ENCODE peak calls at places on chromosomes 6 and 20, in four cellular contexts. X is PC-3, Q is fibroblast of mammary gland, K is heart right ventricle. P is an unnamed sample.

GRCh38 chr20:61742097-61742805 is 323.4 kb downstream of the TAF4 start:
- DNase-seq in X (no peak), Q (no peak), K (no peak), P (no peak)

GRCh38 chr20:29687438-29687837 is 1570.0 kb upstream of the DEFB115 start:
- DNase-seq in K (no peak), Q (no peak), X (no peak), P (no peak)

GRCh38 chr6:30844118-30844535 is 40.2 kb upstream of the DDR1 start:
- DNase-seq in Q (no peak), K (no peak), X (no peak), P (no peak)

GRCh38 chr6:25449774-25450173 is 170.6 kb downstream of the CARMIL1 start:
- DNase-seq in Q (no peak), X (no peak), K (no peak), P (no peak)

GRCh38 chr20:53513489-53514298 is 79.9 kb downstream of the ZNF217 start:
- DNase-seq in Q (no peak), X (no peak), K (no peak), P (no peak)

GRCh38 chr20:31811796-31812728 is 7.1 kb upstream of the MYLK2 start:
- DNase-seq in X (no peak), Q (peak), K (no peak), P (peak)

GRCh38 chr6:106084106-106084963 is 1.8 kb upstream of the PRDM1 start:
- DNase-seq in Q (peak), X (peak), K (peak), P (peak)

GRCh38 chr20:61710108-61710507 is 355.6 kb downstream of the TAF4 start:
- DNase-seq in X (no peak), Q (no peak), K (no peak), P (no peak)

GRCh38 chr20:16747291-16747811 is 807 bp upstream of the OTOR start:
- DNase-seq in Q (no peak), X (peak), K (no peak), P (no peak)

GRCh38 chr6:116251568-116252384 is 2.1 kb downstream of the TSPYL4 start:
- DNase-seq in K (no peak), Q (peak), X (no peak), P (no peak)

GRCh38 chr6:27136978-27137814 is 110.3 kb upstream of the PRSS16 start:
- DNase-seq in Q (no peak), X (no peak), K (no peak), P (no peak)
- H3K4me3 ChIP-seq in Q (no peak), X (no peak), K (no peak), P (no peak)

GRCh38 chr6:148760143-148760505 is 13.3 kb downstream of the UST start:
- DNase-seq in X (no peak), K (no peak), Q (no peak), P (no peak)

GRCh38 chr6:148760568-148761531 is 14.0 kb downstream of the UST start:
- DNase-seq in X (no peak), Q (peak), K (peak), P (peak)

GRCh38 chr6:148757944-148758343 is 11.1 kb downstream of the UST start:
- DNase-seq in Q (no peak), K (no peak), X (no peak), P (no peak)

GRCh38 chr6:148758492-148758891 is 11.7 kb downstream of the UST start:
- DNase-seq in Q (peak), K (peak), X (no peak), P (no peak)

GRCh38 chr6:148761532-148761951 is 14.7 kb downstream of the UST start:
- DNase-seq in K (peak), Q (peak), X (no peak), P (no peak)
- H3K4me3 ChIP-seq in K (peak), Q (no peak), X (no peak), P (peak)

DNA sequence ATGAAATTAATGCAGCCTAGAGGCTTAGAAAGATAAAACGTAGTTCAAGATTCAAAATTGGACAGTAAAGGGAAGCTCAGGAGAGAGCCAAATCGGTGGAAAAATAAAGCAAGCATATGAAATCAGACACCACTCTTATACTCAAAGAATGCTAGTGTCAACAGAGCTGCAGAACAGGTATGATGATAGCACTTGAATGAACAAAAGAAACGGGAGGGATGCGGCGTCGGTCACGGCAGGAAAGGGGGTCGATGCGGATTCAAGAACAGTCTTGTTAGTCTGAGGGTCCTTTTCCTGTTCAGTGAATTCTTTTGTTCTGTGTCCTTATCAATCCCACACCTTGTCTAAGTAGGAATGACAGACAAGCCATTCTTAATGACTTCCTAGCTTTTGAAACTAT is 114.4 kb downstream of the FOXC1 start:
- DNase-seq in X (peak), Q (no peak), K (no peak), P (no peak)
- H3K4me3 ChIP-seq in X (peak), Q (no peak), K (no peak), P (no peak)

GRCh38 chr20:49984426-49985153 is 1.8 kb downstream of the SNAI1 start:
- DNase-seq in Q (no peak), X (no peak), K (no peak), P (no peak)
- H3K4me3 ChIP-seq in Q (peak), X (no peak), K (peak), P (peak)

GRCh38 chr20:1376007-1376406 is 16.8 kb downstream of the FKBP1A start:
- DNase-seq in Q (no peak), X (no peak), K (no peak), P (no peak)

GRCh38 chr20:1377984-1378742 is 14.7 kb downstream of the FKBP1A start:
- DNase-seq in Q (peak), K (no peak), X (peak), P (no peak)

GRCh38 chr20:1377341-1377871 is 15.4 kb downstream of the FKBP1A start:
- DNase-seq in X (peak), K (no peak), Q (no peak), P (no peak)

GRCh38 chr20:1375515-1375914 is 17.3 kb downstream of the FKBP1A start:
- DNase-seq in X (peak), K (no peak), Q (peak), P (peak)

DNA sequence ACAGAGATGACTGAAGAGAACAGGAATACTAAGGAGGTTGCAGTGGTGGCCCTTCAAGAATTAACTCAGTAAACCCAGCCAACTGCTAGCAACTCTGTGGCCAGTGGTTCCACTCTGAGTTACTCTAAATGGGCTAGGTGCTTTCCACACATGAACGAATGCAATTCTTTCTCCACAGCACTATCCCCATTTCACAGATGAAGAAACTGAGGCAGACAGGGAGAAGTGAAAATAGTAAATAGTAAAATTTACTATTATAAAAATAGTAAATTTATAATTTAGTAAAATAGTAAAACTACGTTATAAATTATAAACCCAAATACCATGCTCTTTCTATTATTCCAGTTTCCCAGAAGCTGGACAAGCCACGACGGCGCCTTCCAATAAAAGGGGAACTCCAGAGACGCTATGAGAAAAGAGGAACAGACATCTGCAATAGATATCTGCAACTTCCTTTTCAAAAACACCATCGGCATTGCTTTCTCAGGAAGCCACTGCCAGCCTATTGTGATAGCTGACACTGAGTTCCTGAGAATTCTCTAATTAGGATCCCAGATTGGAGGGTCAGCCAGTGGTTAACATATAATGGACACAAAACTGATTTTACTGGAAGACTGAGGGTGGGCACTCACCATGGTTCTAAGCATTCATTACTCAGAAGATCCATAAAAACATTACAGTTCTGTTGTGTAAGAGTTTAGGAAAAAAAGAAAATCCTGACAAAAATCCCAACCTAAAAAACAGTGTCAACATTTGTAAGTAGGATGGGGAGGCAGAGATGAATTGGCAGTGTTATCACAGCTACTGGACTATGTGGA is 16.2 kb downstream of the FKBP1A start:
- DNase-seq in K (no peak), X (no peak), Q (no peak), P (no peak)
- H3K4me3 ChIP-seq in K (no peak), X (no peak), Q (no peak), P (no peak)

GRCh38 chr6:20168668-20169633 is 43.3 kb downstream of the MBOAT1 start:
- DNase-seq in Q (peak), X (no peak), K (peak), P (no peak)
- H3K4me3 ChIP-seq in Q (no peak), X (no peak), K (no peak), P (no peak)

DNA sequence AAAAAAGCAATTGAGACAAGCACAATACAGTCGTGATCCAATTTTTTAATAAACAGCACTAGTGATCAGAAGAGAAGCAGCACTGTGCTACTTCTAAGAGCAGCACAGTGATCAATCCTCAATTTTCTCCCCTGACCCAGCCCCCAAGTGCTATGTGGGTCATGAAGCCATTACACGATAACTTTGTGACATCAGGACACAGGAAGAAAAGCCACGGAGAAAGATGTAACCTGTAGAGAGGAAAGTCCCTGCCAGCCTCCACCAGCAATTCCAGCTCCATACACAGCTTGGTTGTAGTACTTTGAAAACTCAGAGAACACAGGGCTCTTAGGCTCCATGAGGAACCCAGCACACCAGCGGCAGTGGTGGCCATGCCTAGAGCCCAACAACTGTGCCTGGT is 45.3 kb upstream of the MYB start:
- DNase-seq in X (no peak), K (no peak), Q (no peak), P (no peak)
- H3K4me3 ChIP-seq in X (no peak), K (no peak), Q (no peak), P (no peak)